ENCODE peak calls at places on chromosomes 13 and 19, in four cellular contexts. Y is K562, X is GM12878, O is HepG2. U is an unnamed sample.
A peak's percentile ranks its signal among the peaks of the same experiment; 100 is the strongest.

GRCh38 chr19:7265963-7266362 is 28.3 kb downstream of the INSR start:
- DNase-seq in O (no peak), Y (no peak), X (no peak), U (no peak)

GRCh38 chr19:5018224-5019015 is 49.5 kb downstream of the KDM4B start:
- DNase-seq in X (no peak), Y (no peak), O (no peak), U (no peak)

GRCh38 chr19:7748756-7749155 is 1.4 kb upstream of the CD209 start:
- DNase-seq in O (peak; percentile 14), Y (no peak), X (no peak), U (no peak)

GRCh38 chr19:13302521-13303270 is 152.5 kb downstream of the IER2 start:
- DNase-seq in O (no peak), X (no peak), Y (no peak), U (no peak)

GRCh38 chr19:11699931-11700794 is 38.6 kb downstream of the ZNF823 start:
- DNase-seq in X (no peak), Y (peak; percentile 38), O (peak; percentile 33), U (peak; percentile 59)

GRCh38 chr13:41782086-41782485 is 178.8 kb downstream of the VWA8 start:
- DNase-seq in X (no peak), O (peak; percentile 24), Y (no peak), U (no peak)

GRCh38 chr13:51797664-51798488 is 6.1 kb downstream of the DHRS12 start:
- DNase-seq in Y (peak; percentile 26), X (no peak), O (peak; percentile 66), U (peak; percentile 76)

GRCh38 chr19:38386968-38387549 is 775 bp downstream of the GGN start:
- DNase-seq in O (no peak), X (no peak), Y (no peak), U (peak; percentile 63)

GRCh38 chr13:39499580-39499979 is 103.4 kb downstream of the LHFPL6 start:
- DNase-seq in X (no peak), O (no peak), Y (no peak), U (no peak)

GRCh38 chr19:44955500-44956439 is 590 bp downstream of the CLPTM1 start:
- DNase-seq in X (no peak), Y (peak; percentile 18), O (no peak), U (no peak)

GRCh38 chr13:26999499-26999898 is 172.1 kb downstream of the USP12 start:
- DNase-seq in O (no peak), Y (no peak), X (no peak), U (no peak)

GRCh38 chr19:47107953-47108746 is 5.4 kb downstream of the ZC3H4 start:
- DNase-seq in O (no peak), X (no peak), Y (no peak), U (no peak)

GRCh38 chr19:50668416-50669318 is 19.4 kb downstream of the C19orf81 start:
- DNase-seq in O (no peak), X (no peak), Y (no peak), U (no peak)

GRCh38 chr19:35756373-35757230 is at the start of gene HSPB6:
- DNase-seq in Y (no peak), X (no peak), O (no peak), U (no peak)

GRCh38 chr19:38195237-38195636 is 28.8 kb downstream of the DPF1 start:
- DNase-seq in O (no peak), X (no peak), Y (no peak), U (no peak)

GRCh38 chr13:40694426-40694825 is 28.0 kb upstream of the FOXO1 start:
- DNase-seq in Y (no peak), O (no peak), X (no peak), U (no peak)

GRCh38 chr19:5308471-5309437 is 31.9 kb downstream of the PTPRS start:
- DNase-seq in Y (peak; percentile 62), O (no peak), X (no peak), U (peak; percentile 89)

GRCh38 chr19:15869873-15870272 is 28.0 kb downstream of the CYP4F2 start:
- DNase-seq in Y (no peak), O (no peak), X (no peak), U (no peak)

GRCh38 chr13:100098445-100099116 is 9.7 kb downstream of the PCCA start:
- DNase-seq in O (no peak), X (no peak), Y (no peak), U (no peak)

GRCh38 chr19:5058456-5059190 is 89.7 kb downstream of the KDM4B start:
- DNase-seq in X (no peak), Y (no peak), O (no peak), U (no peak)

GRCh38 chr13:25727250-25727649 is 324.6 kb downstream of the SHISA2 start:
- DNase-seq in O (no peak), X (no peak), Y (no peak), U (no peak)

GRCh38 chr19:7006305-7006704 is 14.9 kb downstream of the MBD3L2B start:
- DNase-seq in O (no peak), X (no peak), Y (peak; percentile 13), U (no peak)

GRCh38 chr19:54325194-54325621 is 12.2 kb upstream of the LILRA5 start:
- DNase-seq in O (peak; percentile 30), Y (peak; percentile 55), X (no peak), U (peak; percentile 59)

GRCh38 chr13:101875717-101876393 is 423.4 kb downstream of the ITGBL1 start:
- DNase-seq in O (peak; percentile 93), X (no peak), Y (no peak), U (no peak)

GRCh38 chr13:104485571-104485970 is 1419.4 kb upstream of the SLC10A2 start:
- DNase-seq in Y (no peak), O (no peak), X (no peak), U (no peak)

GRCh38 chr19:43623889-43624670 is 4.7 kb upstream of the ZNF428 start:
- DNase-seq in O (no peak), Y (peak; percentile 96), X (no peak), U (peak; percentile 75)

GRCh38 chr19:10113592-10113963 is 2.1 kb downstream of the P2RY11 start:
- DNase-seq in O (no peak), X (no peak), Y (no peak), U (peak; percentile 47)

GRCh38 chr19:10113964-10114650 is 2.6 kb downstream of the P2RY11 start:
- DNase-seq in Y (no peak), O (no peak), X (no peak), U (peak; percentile 51)

GRCh38 chr19:10115392-10116084 is 4.0 kb downstream of the P2RY11 start:
- DNase-seq in Y (no peak), O (no peak), X (no peak), U (peak; percentile 37)

GRCh38 chr19:10116085-10116865 is 3.4 kb downstream of the EIF3G start:
- DNase-seq in O (no peak), X (no peak), Y (no peak), U (no peak)

DNA sequence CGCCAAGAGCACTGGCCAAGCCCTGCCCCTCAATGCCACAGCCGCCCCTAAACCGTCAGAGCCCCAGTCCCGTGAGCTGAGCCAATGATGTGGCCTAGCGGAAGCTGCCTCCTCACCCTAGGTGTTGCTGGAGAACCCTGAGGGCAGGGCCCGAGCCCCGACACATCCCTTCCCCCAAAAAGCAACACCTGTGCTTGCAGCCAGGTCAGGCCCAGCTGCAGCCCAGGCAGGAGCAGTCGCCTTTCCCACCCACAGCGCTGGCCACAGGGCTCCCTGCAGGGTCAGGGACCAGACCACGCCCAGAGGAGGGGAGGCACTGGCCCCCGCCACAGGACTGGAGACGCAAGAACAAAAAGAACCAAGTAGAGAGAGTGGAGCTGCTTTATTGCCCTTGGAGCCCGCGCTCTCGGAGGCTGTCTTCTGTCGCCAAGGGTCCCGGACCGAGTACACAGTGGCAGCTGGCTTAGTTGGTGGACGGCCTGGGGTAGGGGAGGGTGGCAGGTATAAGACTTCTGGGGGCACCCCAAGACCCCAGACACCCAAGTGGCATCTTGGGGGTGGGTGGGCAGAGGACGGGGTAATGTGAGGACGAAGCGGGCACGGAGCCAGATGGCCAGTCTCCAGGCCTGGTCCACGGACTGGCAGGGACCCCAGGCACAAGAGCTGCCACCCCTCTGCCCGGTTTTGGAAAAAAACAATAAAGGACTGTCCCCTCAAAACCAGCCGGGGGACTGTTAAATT is 3.3 kb downstream of the P2RY11 start:
- DNase-seq in X (no peak), Y (no peak), O (no peak), U (peak; percentile 43)
- H3K27ac ChIP-seq in X (no peak overlapping the region), Y (no peak overlapping the region), O (no peak overlapping the region), U (peak overlapping the region; percentile 30)

DNA sequence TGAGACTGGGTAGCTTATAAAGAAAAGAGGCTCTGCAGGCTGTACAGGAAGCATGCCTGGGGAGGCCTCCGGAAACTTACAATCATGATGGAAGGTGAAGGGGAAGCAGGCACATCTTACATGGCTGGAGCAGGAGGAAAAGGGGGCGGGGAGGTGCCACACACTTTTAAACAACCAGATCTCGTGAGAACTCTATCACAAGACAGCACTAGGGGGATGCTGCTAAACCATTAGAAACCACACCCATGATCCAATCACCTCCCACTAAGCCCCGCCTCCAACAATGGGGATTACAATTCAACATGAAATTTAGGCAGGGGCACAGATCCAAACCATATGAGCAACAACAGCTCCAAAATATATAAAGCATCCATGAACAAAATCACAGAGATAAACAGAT is 46.5 kb upstream of the GTF2F2 start:
- DNase-seq in X (no peak), Y (no peak), O (no peak), U (no peak)
- TF ChIP-seq SMC3 in X (no peak), Y (no peak), O (no peak), U (no peak)

GRCh38 chr19:48333467-48334384 is 8.4 kb downstream of the EMP3 start:
- DNase-seq in O (no peak), Y (peak; percentile 95), X (peak; percentile 82), U (peak; percentile 84)

GRCh38 chr19:48332662-48333466 is 7.5 kb downstream of the EMP3 start:
- DNase-seq in X (peak; percentile 100), O (peak; percentile 93), Y (peak; percentile 95), U (peak; percentile 91)

GRCh38 chr19:48332351-48332661 is 7.0 kb downstream of the EMP3 start:
- DNase-seq in Y (no peak), O (no peak), X (no peak), U (no peak)

GRCh38 chr19:48329167-48329891 is 4.0 kb downstream of the EMP3 start:
- DNase-seq in X (peak; percentile 42), O (no peak), Y (peak; percentile 52), U (no peak)

DNA sequence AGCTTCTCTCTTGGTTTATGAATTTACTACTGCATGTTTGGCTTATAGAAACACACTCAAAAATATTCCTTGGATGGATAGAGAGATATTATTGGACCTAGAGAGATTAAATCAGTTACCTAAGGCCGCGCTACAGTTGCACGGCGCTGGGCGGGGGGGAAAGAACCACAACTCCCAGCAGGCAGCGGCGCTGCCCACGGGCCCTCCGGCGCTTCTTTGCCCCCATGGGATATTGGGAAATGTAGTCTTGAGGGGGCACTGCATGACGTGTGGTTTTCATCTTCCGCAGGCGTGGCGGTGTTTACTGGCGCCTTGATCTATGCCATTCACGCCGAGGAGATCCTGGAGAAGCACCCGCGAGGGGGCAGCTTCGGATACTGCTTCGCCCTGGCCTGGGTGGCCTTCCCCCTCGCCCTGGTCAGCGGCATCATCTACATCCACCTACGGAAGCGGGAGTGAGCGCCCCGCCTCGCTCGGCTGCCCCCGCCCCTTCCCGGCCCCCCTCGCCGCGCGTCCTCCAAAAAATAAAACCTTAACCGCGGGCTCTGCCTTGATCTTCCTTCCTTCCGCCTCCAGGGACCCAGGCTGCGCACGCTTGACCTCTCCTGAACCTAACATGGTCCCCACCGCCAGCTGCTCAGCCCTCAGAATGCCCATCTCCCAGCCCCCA is 4.8 kb downstream of the EMP3 start:
- DNase-seq in X (peak; percentile 65), O (no peak), Y (no peak), U (peak; percentile 91)
- TF ChIP-seq POLR2AphosphoS5 in X (no peak), O (no peak), Y (no peak), U (peak; percentile 47)

GRCh38 chr13:76888421-76888820 is 2.2 kb upstream of the KCTD12 start:
- DNase-seq in O (no peak), Y (no peak), X (no peak), U (no peak)
- H3K27ac ChIP-seq in O (no peak overlapping the region), Y (no peak overlapping the region), X (no peak overlapping the region), U (no peak overlapping the region)

U was measured in SK-N-SH.